ENCODE peak calls at places on chromosome X, in nine cellular contexts. J is left cardiac atrium; X is NCI-H524 treated with DMSO at 0.1 percent for 48 hours; P is CD8-positive, alpha-beta memory T cell; I is stimulated activated CD4-positive, alpha-beta T cell treated with anti-CD3 and anti-CD28 coated beads, Interleukin-15, amount 100 ng/mL, for 1 hour; D is AG10803; Z is NAMALWA; O is stimulated activated CD8-positive, alpha-beta memory T cell treated with anti-CD3 and anti-CD28 coated beads, Interleukin-4, amount 100 ng/mL, for 1 hour; N is endothelial cell. L is an unnamed sample.

GRCh38 chrX:18422325-18422724 is 3.1 kb upstream of the CDKL5 start:
- DNase-seq in J (no peak), X (no peak), P (no peak), I (no peak), D (peak), Z (no peak), O (no peak), N (no peak), L (no peak)

GRCh38 chrX:17854069-17854468 is 7.0 kb downstream of the RAI2 start:
- DNase-seq in J (no peak), X (no peak), P (no peak), I (no peak), D (no peak), Z (no peak), O (no peak), N (no peak), L (no peak)

GRCh38 chrX:46168254-46168653 is 377.0 kb downstream of the ZNF674 start:
- DNase-seq in J (no peak), X (no peak), P (no peak), I (no peak), D (no peak), Z (no peak), O (no peak), N (no peak), L (no peak)

GRCh38 chrX:39309721-39310152 is 508.5 kb downstream of the MID1IP1 start:
- DNase-seq in J (peak), X (no peak), P (peak), I (no peak), D (no peak), Z (no peak), O (no peak), N (peak), L (peak)

GRCh38 chrX:138745215-138745614 is 33.7 kb upstream of the FGF13 start:
- DNase-seq in J (no peak), X (no peak), P (no peak), I (no peak), D (peak), Z (peak), O (no peak), N (peak), L (peak)

GRCh38 chrX:149829751-149830191 is 48.0 kb downstream of the MAGEA9 start:
- DNase-seq in J (no peak), X (no peak), P (peak), I (no peak), D (peak), Z (no peak), O (no peak), N (no peak), L (no peak)

GRCh38 chrX:139049455-139049854 is 337.9 kb upstream of the FGF13 start:
- DNase-seq in J (no peak), X (no peak), P (no peak), I (no peak), D (peak), Z (no peak), O (no peak), N (no peak), L (no peak)

GRCh38 chrX:4670606-4671005 is 957.2 kb upstream of the PRKX start:
- DNase-seq in J (no peak), X (no peak), P (no peak), I (no peak), D (no peak), Z (no peak), O (no peak), N (no peak), L (no peak)

GRCh38 chrX:53250556-53250955 is 25.5 kb upstream of the KDM5C start:
- DNase-seq in J (no peak), X (no peak), P (no peak), I (no peak), D (no peak), Z (no peak), O (no peak), N (no peak), L (no peak)

GRCh38 chrX:87710580-87710979 is 193.0 kb downstream of the KLHL4 start:
- DNase-seq in J (no peak), X (no peak), P (no peak), I (no peak), D (no peak), Z (no peak), O (no peak), N (no peak), L (no peak)

GRCh38 chrX:16754019-16754418 is 32.2 kb upstream of the TXLNG start:
- DNase-seq in J (no peak), X (no peak), P (no peak), I (no peak), D (peak), Z (no peak), O (no peak), N (no peak), L (no peak)

GRCh38 chrX:72316408-72317079 is 10.8 kb upstream of the CITED1 start:
- DNase-seq in J (no peak), X (no peak), P (no peak), I (no peak), D (no peak), Z (no peak), O (no peak), N (no peak), L (no peak)

GRCh38 chrX:129449141-129449540 is 74.1 kb downstream of the SMARCA1 start:
- DNase-seq in J (no peak), X (no peak), P (no peak), I (no peak), D (no peak), Z (peak), O (no peak), N (no peak), L (no peak)

GRCh38 chrX:11305641-11306040 is 12.4 kb downstream of the AMELX start:
- DNase-seq in J (no peak), X (no peak), P (no peak), I (no peak), D (no peak), Z (no peak), O (no peak), N (no peak), L (no peak)

GRCh38 chrX:30830544-30830943 is 58.5 kb downstream of the TAB3 start:
- DNase-seq in J (no peak), X (no peak), P (no peak), I (no peak), D (no peak), Z (no peak), O (no peak), N (no peak), L (no peak)

GRCh38 chrX:107348051-107348450 is 101.4 kb upstream of the FRMPD3 start:
- DNase-seq in J (no peak), X (no peak), P (no peak), I (no peak), D (no peak), Z (no peak), O (no peak), N (no peak), L (no peak)

GRCh38 chrX:153989971-153990655 is 17.6 kb downstream of the TMEM187 start:
- DNase-seq in J (no peak), X (no peak), P (no peak), I (no peak), D (no peak), Z (no peak), O (no peak), N (no peak), L (no peak)

GRCh38 chrX:4935846-4936245 is 1222.4 kb upstream of the PRKX start:
- DNase-seq in J (peak), X (no peak), P (no peak), I (no peak), D (no peak), Z (no peak), O (no peak), N (no peak), L (no peak)

GRCh38 chrX:13676885-13677284 is 12.0 kb upstream of the RAB9A start:
- DNase-seq in J (no peak), X (no peak), P (no peak), I (no peak), D (no peak), Z (no peak), O (no peak), N (no peak), L (no peak)

GRCh38 chrX:150478496-150479492 is 89.6 kb upstream of the MTM1 start:
- DNase-seq in J (no peak), X (no peak), P (no peak), I (no peak), D (no peak), Z (no peak), O (no peak), N (no peak), L (no peak)

GRCh38 chrX:107996124-107996523 is 14.0 kb upstream of the TEX13B start:
- DNase-seq in J (no peak), X (no peak), P (no peak), I (no peak), D (no peak), Z (no peak), O (no peak), N (no peak), L (no peak)

GRCh38 chrX:281166-281999 is at the start of gene PLCXD1:
- DNase-seq in J (peak), X (no peak), P (no peak), I (no peak), D (no peak), Z (peak), O (no peak), N (peak), L (peak)

GRCh38 chrX:40938418-40938817 is 146.8 kb upstream of the USP9X start:
- DNase-seq in J (no peak), X (no peak), P (no peak), I (no peak), D (peak), Z (no peak), O (no peak), N (no peak), L (no peak)

GRCh38 chrX:72247206-72247944 is 8.5 kb upstream of the ERCC6L start:
- DNase-seq in J (peak), X (peak), P (no peak), I (no peak), D (no peak), Z (no peak), O (no peak), N (no peak), L (no peak)

GRCh38 chrX:65697915-65698796 is 30.7 kb downstream of the MSN start:
- DNase-seq in J (peak), X (no peak), P (peak), I (peak), D (no peak), Z (peak), O (peak), N (peak), L (no peak)

GRCh38 chrX:154991039-154991438 is 31.5 kb downstream of the F8 start:
- DNase-seq in J (no peak), X (no peak), P (no peak), I (no peak), D (no peak), Z (no peak), O (no peak), N (no peak), L (no peak)

GRCh38 chrX:40383969-40384368 is 196.8 kb upstream of the ATP6AP2 start:
- DNase-seq in J (no peak), X (no peak), P (no peak), I (no peak), D (no peak), Z (no peak), O (no peak), N (no peak), L (no peak)

GRCh38 chrX:72372735-72373134 is 67.0 kb upstream of the CITED1 start:
- DNase-seq in J (no peak), X (no peak), P (no peak), I (no peak), D (no peak), Z (no peak), O (no peak), N (no peak), L (no peak)

GRCh38 chrX:148146121-148146520 is 165.0 kb downstream of the FMR1NB start:
- DNase-seq in J (no peak), X (no peak), P (no peak), I (no peak), D (no peak), Z (no peak), O (no peak), N (no peak), L (no peak)

GRCh38 chrX:74492720-74493201 is 71.5 kb downstream of the SLC16A2 start:
- DNase-seq in J (no peak), X (peak), P (peak), I (no peak), D (no peak), Z (peak), O (no peak), N (peak), L (peak)

GRCh38 chrX:3407785-3408184 is 61.3 kb upstream of the MXRA5 start:
- DNase-seq in J (no peak), X (no peak), P (no peak), I (no peak), D (peak), Z (no peak), O (no peak), N (no peak), L (no peak)

GRCh38 chrX:48540015-48540350 is 469 bp downstream of the TBC1D25 start:
- DNase-seq in J (peak), X (no peak), P (peak), I (peak), D (peak), Z (no peak), O (no peak), N (peak), L (no peak)

GRCh38 chrX:139563251-139563650 is 32.7 kb downstream of the F9 start:
- DNase-seq in J (no peak), X (no peak), P (no peak), I (no peak), D (no peak), Z (no peak), O (no peak), N (no peak), L (no peak)

GRCh38 chrX:101550825-101551767 is 749 bp downstream of the ARMCX1 start:
- DNase-seq in J (peak), X (no peak), P (no peak), I (no peak), D (peak), Z (no peak), O (no peak), N (peak), L (no peak)

GRCh38 chrX:71000139-71000538 is 68.0 kb downstream of the SNX12 start:
- DNase-seq in J (no peak), X (no peak), P (no peak), I (no peak), D (no peak), Z (no peak), O (no peak), N (no peak), L (no peak)

GRCh38 chrX:94058728-94059382 is 384.8 kb downstream of the FAM133A start:
- DNase-seq in J (no peak), X (no peak), P (no peak), I (no peak), D (no peak), Z (peak), O (no peak), N (peak), L (no peak)